ENCODE peak calls at places on chromosomes 1 and 21, in nine cellular contexts. N is gastrocnemius medialis, S is breast epithelium, T is mammary epithelial cell, U is psoas muscle, V is PC-3, P is brain microvascular endothelial cell, I is pancreas, J is prostate gland. H is an unnamed sample.

GRCh38 chr1:93567255-93567918 is 114.2 kb downstream of the BCAR3 start:
- DNase-seq in N (peak; percentile 82), S (no peak), T (peak; percentile 77), U (peak; percentile 65), V (peak; percentile 52), P (peak; percentile 93), I (no peak), J (no peak), H (no peak)

GRCh38 chr1:6438047-6438525 is 13.5 kb downstream of the ESPN start:
- DNase-seq in N (peak; percentile 37), S (no peak), T (peak; percentile 58), U (peak; percentile 71), V (peak; percentile 92), P (no peak), I (peak; percentile 74), J (peak; percentile 54), H (peak; percentile 65)

GRCh38 chr1:94068096-94068830 is 52.7 kb downstream of the ABCA4 start:
- DNase-seq in N (no peak), S (no peak), T (peak; percentile 48), U (no peak), V (peak; percentile 95), P (peak; percentile 79), I (peak; percentile 57), J (no peak), H (no peak)

GRCh38 chr1:103517380-103518047 is 8.0 kb upstream of the RNPC3 start:
- DNase-seq in N (no peak), S (no peak), T (no peak), U (no peak), V (no peak), P (no peak), I (no peak), J (no peak), H (no peak)

GRCh38 chr1:36365310-36365895 is 20.3 kb downstream of the STK40 start:
- DNase-seq in N (peak; percentile 71), S (no peak), T (no peak), U (peak; percentile 84), V (no peak), P (no peak), I (no peak), J (no peak), H (no peak)

GRCh38 chr1:11575553-11575952 is 78.7 kb downstream of the FBXO2 start:
- DNase-seq in N (no peak), S (no peak), T (no peak), U (no peak), V (no peak), P (no peak), I (no peak), J (no peak), H (no peak)

GRCh38 chr1:192086643-192087042 is 71.6 kb upstream of the RGS18 start:
- DNase-seq in N (no peak), S (no peak), T (no peak), U (no peak), V (no peak), P (no peak), I (no peak), J (no peak), H (no peak)

GRCh38 chr1:116311756-116312691 is 61.0 kb upstream of the ATP1A1 start:
- DNase-seq in N (peak; percentile 37), S (peak; percentile 63), T (no peak), U (peak; percentile 30), V (peak; percentile 73), P (no peak), I (peak; percentile 55), J (no peak), H (peak; percentile 58)

GRCh38 chr1:247895163-247895637 is at the start of gene OR2W3:
- DNase-seq in N (no peak), S (no peak), T (no peak), U (no peak), V (no peak), P (no peak), I (no peak), J (no peak), H (no peak)

GRCh38 chr1:12715896-12716437 is at the start of gene AADACL3:
- DNase-seq in N (no peak), S (no peak), T (peak; percentile 13), U (no peak), V (no peak), P (no peak), I (no peak), J (no peak), H (no peak)

GRCh38 chr1:3417954-3418353 is 36.5 kb upstream of the ARHGEF16 start:
- DNase-seq in N (no peak), S (no peak), T (no peak), U (no peak), V (no peak), P (no peak), I (no peak), J (no peak), H (no peak)

GRCh38 chr1:52663716-52664115 is 30.7 kb downstream of the SHISAL2A start:
- DNase-seq in N (no peak), S (no peak), T (no peak), U (no peak), V (no peak), P (no peak), I (no peak), J (no peak), H (no peak)

GRCh38 chr1:243842978-243843490 is 7.0 kb downstream of the AKT3 start:
- DNase-seq in N (no peak), S (no peak), T (peak; percentile 81), U (no peak), V (peak; percentile 82), P (peak; percentile 66), I (no peak), J (no peak), H (no peak)

GRCh38 chr1:168421399-168422004 is 122.3 kb downstream of the XCL2 start:
- DNase-seq in N (no peak), S (no peak), T (no peak), U (no peak), V (no peak), P (no peak), I (no peak), J (no peak), H (no peak)

GRCh38 chr1:174157157-174157806 is 2.0 kb upstream of the RABGAP1L start:
- DNase-seq in N (no peak), S (no peak), T (peak; percentile 85), U (no peak), V (peak; percentile 59), P (no peak), I (no peak), J (no peak), H (no peak)

GRCh38 chr1:27527223-27527856 is 37.4 kb upstream of the WASF2 start:
- DNase-seq in N (peak; percentile 78), S (peak; percentile 84), T (no peak), U (peak; percentile 87), V (no peak), P (no peak), I (no peak), J (peak; percentile 76), H (no peak)

GRCh38 chr1:44016875-44017400 is 14.3 kb downstream of the SLC6A9 start:
- DNase-seq in N (no peak), S (no peak), T (no peak), U (no peak), V (no peak), P (no peak), I (peak; percentile 18), J (no peak), H (no peak)

GRCh38 chr21:27275294-27275927 is 308.5 kb upstream of the ADAMTS5 start:
- DNase-seq in N (no peak), S (no peak), T (peak; percentile 74), U (no peak), V (peak; percentile 49), P (peak; percentile 60), I (no peak), J (no peak), H (no peak)

GRCh38 chr1:200888349-200888838 is 6.3 kb upstream of the INAVA start:
- DNase-seq in N (no peak), S (no peak), T (peak; percentile 74), U (no peak), V (peak; percentile 53), P (no peak), I (no peak), J (no peak), H (no peak)

GRCh38 chr1:101112051-101112770 is 86.6 kb upstream of the DPH5 start:
- DNase-seq in N (peak; percentile 17), S (no peak), T (no peak), U (peak; percentile 64), V (no peak), P (no peak), I (no peak), J (no peak), H (no peak)

GRCh38 chr1:204157942-204158341 is 6.1 kb upstream of the ETNK2 start:
- DNase-seq in N (no peak), S (no peak), T (no peak), U (no peak), V (no peak), P (no peak), I (no peak), J (no peak), H (no peak)

DNA sequence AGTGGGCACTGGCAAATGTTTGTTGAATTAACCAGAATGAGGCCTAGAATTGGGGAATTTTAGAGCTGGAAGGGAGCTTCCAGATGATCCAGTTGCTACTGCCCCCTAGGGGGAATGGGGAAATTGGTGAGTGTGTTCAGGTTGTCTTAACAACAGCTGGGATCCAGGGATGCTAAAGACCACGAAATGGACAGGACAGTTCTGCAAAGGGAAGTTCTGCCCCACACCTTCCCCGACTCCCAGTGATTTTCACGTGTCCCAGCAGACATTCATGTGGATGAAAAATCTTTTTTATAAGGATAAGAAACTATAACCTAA is 33.9 kb downstream of the TRIM62 start:
- DNase-seq in N (no peak), S (no peak), T (no peak), U (no peak), V (peak; percentile 45), P (peak; percentile 38), I (no peak), J (no peak), H (no peak)
- TF ChIP-seq CTCF in N (no peak), S (no peak), T (peak; percentile 46), U (no peak), V (peak; percentile 64), P (peak; percentile 72), I (no peak), J (no peak), H (no peak)

GRCh38 chr1:96478228-96478627 is 243.4 kb upstream of the PTBP2 start:
- DNase-seq in N (no peak), S (no peak), T (no peak), U (no peak), V (no peak), P (no peak), I (no peak), J (no peak), H (no peak)
- H3K27ac ChIP-seq in N (no peak overlapping the region), S (no peak overlapping the region), T (no peak overlapping the region), U (no peak overlapping the region), V (no peak overlapping the region), P (no peak overlapping the region), I (no peak overlapping the region), J (no peak overlapping the region), H (no peak overlapping the region)

DNA sequence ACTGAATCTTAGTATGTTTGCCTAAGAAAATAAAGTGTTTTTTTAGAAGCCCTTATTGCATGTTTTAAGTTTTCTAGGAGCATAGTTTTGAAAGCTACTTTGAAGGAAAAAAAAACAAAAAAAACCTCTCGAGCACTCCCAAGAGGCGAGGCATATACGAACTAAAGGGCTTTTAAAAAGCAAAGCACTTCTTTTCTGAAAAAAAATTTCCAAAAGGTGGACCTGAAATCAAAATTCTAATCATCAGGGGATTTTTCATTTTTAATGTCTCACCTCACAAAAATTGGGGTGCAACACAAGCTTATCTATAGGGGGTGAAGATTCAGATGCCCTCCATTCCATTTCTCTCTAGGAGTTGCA is 594 bp downstream of the GLMN start:
- DNase-seq in N (no peak), S (no peak), T (no peak), U (no peak), V (no peak), P (no peak), I (no peak), J (no peak), H (no peak)
- TF ChIP-seq CTCF in N (no peak), S (peak; percentile 16), T (no peak), U (no peak), V (peak; percentile 38), P (no peak), I (no peak), J (no peak), H (no peak)

GRCh38 chr1:85555867-85556577 is 24.5 kb upstream of the CCN1 start:
- DNase-seq in N (peak; percentile 29), S (no peak), T (peak; percentile 96), U (no peak), V (no peak), P (no peak), I (no peak), J (no peak), H (no peak)
- H3K27ac ChIP-seq in N (peak overlapping the region; percentile 77), S (no peak overlapping the region), T (peak overlapping the region; percentile 41), U (peak overlapping the region; percentile 84), V (no peak overlapping the region), P (no peak overlapping the region), I (no peak overlapping the region), J (no peak overlapping the region), H (no peak overlapping the region)

H was measured in lung.